ENCODE peak calls at places on chromosomes 4 and X, in ten cellular contexts. E, L, B, N, R, G, Z, Q, H and I are unnamed samples.

GRCh38 chr4:184861047-184861446 is 35.3 kb upstream of the ACSL1 start:
- DNase-seq in E (no peak), L (no peak), B (no peak), N (no peak), R (no peak), G (no peak), Z (no peak), Q (no peak), H (no peak), I (no peak)

GRCh38 chr4:166996216-166996615 is 238.1 kb downstream of the SPOCK3 start:
- DNase-seq in E (no peak), L (no peak), B (no peak), N (no peak), R (no peak), G (no peak), Z (no peak), Q (no peak), H (no peak), I (no peak)

GRCh38 chr4:151569650-151570049 is 160.7 kb downstream of the FHIP1A start:
- DNase-seq in E (no peak), L (no peak), B (no peak), N (no peak), R (no peak), G (no peak), Z (no peak), Q (no peak), H (peak), I (no peak)

GRCh38 chr4:6362896-6363295 is 93.2 kb downstream of the WFS1 start:
- DNase-seq in E (no peak), L (peak), B (peak), N (peak), R (peak), G (no peak), Z (no peak), Q (no peak), H (peak), I (no peak)

GRCh38 chr4:93710101-93710846 is 118.3 kb upstream of the ATOH1 start:
- DNase-seq in E (no peak), L (peak), B (no peak), N (no peak), R (peak), G (no peak), Z (no peak), Q (no peak), H (peak), I (peak)

GRCh38 chr4:112557676-112558411 is 41.9 kb upstream of the NEUROG2 start:
- DNase-seq in E (no peak), L (no peak), B (peak), N (no peak), R (no peak), G (no peak), Z (no peak), Q (no peak), H (peak), I (no peak)

GRCh38 chr4:114495471-114495928 is 103.1 kb upstream of the UGT8 start:
- DNase-seq in E (no peak), L (peak), B (no peak), N (no peak), R (no peak), G (no peak), Z (no peak), Q (no peak), H (peak), I (no peak)

GRCh38 chr4:155889036-155889793 is 14.3 kb upstream of the TDO2 start:
- DNase-seq in E (no peak), L (no peak), B (peak), N (peak), R (no peak), G (no peak), Z (no peak), Q (no peak), H (no peak), I (peak)

GRCh38 chr4:162510115-162510514 is 346.3 kb upstream of the FSTL5 start:
- DNase-seq in E (no peak), L (no peak), B (no peak), N (no peak), R (no peak), G (no peak), Z (no peak), Q (no peak), H (peak), I (no peak)

GRCh38 chrX:3442685-3443084 is 96.2 kb upstream of the MXRA5 start:
- DNase-seq in E (no peak), L (no peak), B (no peak), N (no peak), R (no peak), G (no peak), Z (no peak), Q (no peak), H (no peak), I (no peak)

GRCh38 chrX:45711231-45711630 is 510.6 kb upstream of the DIPK2B start:
- DNase-seq in E (no peak), L (no peak), B (peak), N (no peak), R (no peak), G (no peak), Z (no peak), Q (no peak), H (no peak), I (peak)

GRCh38 chr4:45971108-45971507 is 152.7 kb downstream of the GABRG1 start:
- DNase-seq in E (no peak), L (no peak), B (no peak), N (peak), R (no peak), G (no peak), Z (no peak), Q (no peak), H (no peak), I (peak)

GRCh38 chr4:110953191-110953590 is 330.3 kb upstream of the PITX2 start:
- DNase-seq in E (no peak), L (no peak), B (peak), N (no peak), R (no peak), G (no peak), Z (no peak), Q (no peak), H (peak), I (no peak)

GRCh38 chr4:89820005-89820404 is 17.0 kb downstream of the SNCA start:
- DNase-seq in E (no peak), L (no peak), B (no peak), N (no peak), R (no peak), G (no peak), Z (no peak), Q (no peak), H (no peak), I (no peak)

GRCh38 chr4:30722092-30722915 is 2.1 kb downstream of the PCDH7 start:
- DNase-seq in E (no peak), L (no peak), B (no peak), N (no peak), R (no peak), G (peak), Z (no peak), Q (no peak), H (no peak), I (no peak)

GRCh38 chr4:5371415-5372190 is 320.3 kb downstream of the STK32B start:
- DNase-seq in E (no peak), L (no peak), B (peak), N (no peak), R (no peak), G (no peak), Z (no peak), Q (no peak), H (no peak), I (no peak)

GRCh38 chrX:112834016-112834855 is 6.4 kb downstream of the AMOT start:
- DNase-seq in E (no peak), L (no peak), B (peak), N (no peak), R (no peak), G (no peak), Z (no peak), Q (no peak), H (peak), I (peak)

GRCh38 chr4:147683172-147683571 is 791 bp downstream of the PRMT9 start:
- DNase-seq in E (no peak), L (peak), B (peak), N (peak), R (peak), G (no peak), Z (no peak), Q (no peak), H (peak), I (no peak)

GRCh38 chrX:54785901-54786300 is 12.2 kb downstream of the ITIH6 start:
- DNase-seq in E (no peak), L (peak), B (peak), N (no peak), R (no peak), G (no peak), Z (no peak), Q (no peak), H (peak), I (peak)

GRCh38 chrX:9466115-9466495 is 1.2 kb downstream of the TBL1X start:
- DNase-seq in E (no peak), L (no peak), B (peak), N (no peak), R (peak), G (peak), Z (peak), Q (peak), H (peak), I (peak)

GRCh38 chrX:16797358-16797757 is 11.1 kb downstream of the TXLNG start:
- DNase-seq in E (no peak), L (no peak), B (peak), N (no peak), R (no peak), G (peak), Z (no peak), Q (no peak), H (no peak), I (no peak)

GRCh38 chrX:53279296-53280237 is 1.8 kb downstream of the IQSEC2 start:
- DNase-seq in E (no peak), L (no peak), B (no peak), N (no peak), R (peak), G (no peak), Z (no peak), Q (no peak), H (peak), I (no peak)

GRCh38 chr4:158005021-158005420 is 167.8 kb downstream of the GASK1B start:
- DNase-seq in E (no peak), L (no peak), B (peak), N (no peak), R (no peak), G (no peak), Z (no peak), Q (no peak), H (no peak), I (no peak)

GRCh38 chrX:134469481-134469880 is 9.5 kb downstream of the HPRT1 start:
- DNase-seq in E (no peak), L (no peak), B (peak), N (no peak), R (no peak), G (no peak), Z (no peak), Q (no peak), H (no peak), I (peak)